ENCODE peak calls at places on chromosomes 4 and X, in four cellular contexts. One of them, this sample, is unnamed.

GRCh38 chrX:74461384-74461783 is 40.1 kb downstream of the SLC16A2 start:
- DNase-seq in GM12878: no peak
- DNase-seq in K562: no peak
- DNase-seq in HL-60: no peak
- DNase-seq in this sample: no peak

GRCh38 chr4:139514382-139515059 is 41.5 kb downstream of the SETD7 start:
- DNase-seq in K562: no peak
- DNase-seq in GM12878: no peak
- DNase-seq in HL-60: no peak
- DNase-seq in this sample: no peak

GRCh38 chrX:153336128-153336894 is 2.4 kb downstream of the ZNF275 start:
- DNase-seq in GM12878: no peak
- DNase-seq in K562: no peak
- DNase-seq in HL-60: no peak
- DNase-seq in this sample: no peak

GRCh38 chrX:103793541-103793932 is 16.9 kb downstream of the PLP1 start:
- DNase-seq in GM12878: no peak
- DNase-seq in K562: no peak
- DNase-seq in HL-60: no peak
- DNase-seq in this sample: no peak

GRCh38 chrX:72492499-72492898 is 80.1 kb downstream of the HDAC8 start:
- DNase-seq in GM12878: no peak
- DNase-seq in HL-60: no peak
- DNase-seq in K562: no peak
- DNase-seq in this sample: no peak

GRCh38 chr4:147793973-147794690 is 62.2 kb downstream of the ARHGAP10 start:
- DNase-seq in HL-60: no peak
- DNase-seq in GM12878: no peak
- DNase-seq in K562: no peak
- DNase-seq in this sample: no peak

GRCh38 chr4:37453004-37453360 is 208.4 kb downstream of the NWD2 start:
- DNase-seq in GM12878: peak; percentile 23
- DNase-seq in K562: peak; percentile 47
- DNase-seq in HL-60: peak; percentile 70
- DNase-seq in this sample: peak; percentile 45

GRCh38 chr4:165765053-165765452 is 108.0 kb upstream of the TLL1 start:
- DNase-seq in K562: no peak
- DNase-seq in GM12878: no peak
- DNase-seq in HL-60: no peak
- DNase-seq in this sample: no peak

GRCh38 chr4:76213415-76214268 is at the start of gene SCARB2:
- DNase-seq in HL-60: peak; percentile 75
- DNase-seq in K562: peak; percentile 87
- DNase-seq in GM12878: no peak
- DNase-seq in this sample: peak; percentile 64

GRCh38 chr4:3192188-3192587 is 56.8 kb upstream of the MSANTD1 start:
- DNase-seq in K562: no peak
- DNase-seq in HL-60: no peak
- DNase-seq in GM12878: no peak
- DNase-seq in this sample: no peak

GRCh38 chr4:144343143-144343755 is 202.7 kb upstream of the GYPA start:
- DNase-seq in K562: no peak
- DNase-seq in HL-60: no peak
- DNase-seq in GM12878: no peak
- DNase-seq in this sample: no peak

GRCh38 chrX:136080766-136081165 is 66.6 kb upstream of the FHL1 start:
- DNase-seq in HL-60: no peak
- DNase-seq in K562: no peak
- DNase-seq in GM12878: no peak
- DNase-seq in this sample: no peak

GRCh38 chr4:15066140-15066539 is 63.9 kb downstream of the CPEB2 start:
- DNase-seq in GM12878: no peak
- DNase-seq in HL-60: no peak
- DNase-seq in K562: no peak
- DNase-seq in this sample: no peak

GRCh38 chrX:11085305-11085704 is 25.8 kb upstream of the HCCS start:
- DNase-seq in HL-60: no peak
- DNase-seq in K562: no peak
- DNase-seq in GM12878: no peak
- DNase-seq in this sample: no peak

GRCh38 chr4:152451496-152451895 is 84.4 kb downstream of the FBXW7 start:
- DNase-seq in GM12878: no peak
- DNase-seq in HL-60: no peak
- DNase-seq in K562: no peak
- DNase-seq in this sample: no peak

GRCh38 chr4:37279894-37280592 is 35.5 kb downstream of the NWD2 start:
- DNase-seq in K562: no peak
- DNase-seq in GM12878: no peak
- DNase-seq in HL-60: no peak
- DNase-seq in this sample: no peak

GRCh38 chr4:43253511-43253910 is 361.0 kb downstream of the GRXCR1 start:
- DNase-seq in GM12878: no peak
- DNase-seq in HL-60: no peak
- DNase-seq in K562: no peak
- DNase-seq in this sample: no peak

GRCh38 chrX:17736856-17737706 is at the start of gene SCML1:
- DNase-seq in HL-60: peak; percentile 80
- DNase-seq in K562: peak; percentile 51
- DNase-seq in GM12878: peak; percentile 71
- DNase-seq in this sample: no peak

GRCh38 chrX:150693782-150694574 is 782 bp downstream of the MTMR1 start:
- DNase-seq in GM12878: no peak
- DNase-seq in K562: peak; percentile 86
- DNase-seq in HL-60: peak; percentile 47
- DNase-seq in this sample: peak; percentile 75

GRCh38 chrX:31851761-31852160 is 779.9 kb upstream of the FTHL17 start:
- DNase-seq in GM12878: no peak
- DNase-seq in HL-60: no peak
- DNase-seq in K562: no peak
- DNase-seq in this sample: no peak

GRCh38 chr4:151276787-151277557 is at the start of gene PRSS48:
- DNase-seq in K562: peak; percentile 62
- DNase-seq in HL-60: peak; percentile 51
- DNase-seq in GM12878: no peak
- DNase-seq in this sample: peak; percentile 39

GRCh38 chr4:23717528-23718248 is 172.2 kb downstream of the PPARGC1A start:
- DNase-seq in K562: peak; percentile 72
- DNase-seq in GM12878: no peak
- DNase-seq in HL-60: peak; percentile 9
- DNase-seq in this sample: peak; percentile 29

GRCh38 chrX:47230136-47230868 is 2.5 kb upstream of the USP11 start:
- DNase-seq in K562: no peak
- DNase-seq in GM12878: no peak
- DNase-seq in HL-60: no peak
- DNase-seq in this sample: no peak

GRCh38 chrX:47227334-47227583 is 5.5 kb upstream of the USP11 start:
- DNase-seq in HL-60: no peak
- DNase-seq in GM12878: no peak
- DNase-seq in K562: no peak
- DNase-seq in this sample: no peak

GRCh38 chrX:47226531-47227333 is 6.1 kb upstream of the USP11 start:
- DNase-seq in HL-60: no peak
- DNase-seq in K562: no peak
- DNase-seq in GM12878: no peak
- DNase-seq in this sample: no peak

GRCh38 chrX:47229427-47229826 is 3.4 kb upstream of the USP11 start:
- DNase-seq in GM12878: no peak
- DNase-seq in HL-60: no peak
- DNase-seq in K562: no peak
- DNase-seq in this sample: no peak

DNA sequence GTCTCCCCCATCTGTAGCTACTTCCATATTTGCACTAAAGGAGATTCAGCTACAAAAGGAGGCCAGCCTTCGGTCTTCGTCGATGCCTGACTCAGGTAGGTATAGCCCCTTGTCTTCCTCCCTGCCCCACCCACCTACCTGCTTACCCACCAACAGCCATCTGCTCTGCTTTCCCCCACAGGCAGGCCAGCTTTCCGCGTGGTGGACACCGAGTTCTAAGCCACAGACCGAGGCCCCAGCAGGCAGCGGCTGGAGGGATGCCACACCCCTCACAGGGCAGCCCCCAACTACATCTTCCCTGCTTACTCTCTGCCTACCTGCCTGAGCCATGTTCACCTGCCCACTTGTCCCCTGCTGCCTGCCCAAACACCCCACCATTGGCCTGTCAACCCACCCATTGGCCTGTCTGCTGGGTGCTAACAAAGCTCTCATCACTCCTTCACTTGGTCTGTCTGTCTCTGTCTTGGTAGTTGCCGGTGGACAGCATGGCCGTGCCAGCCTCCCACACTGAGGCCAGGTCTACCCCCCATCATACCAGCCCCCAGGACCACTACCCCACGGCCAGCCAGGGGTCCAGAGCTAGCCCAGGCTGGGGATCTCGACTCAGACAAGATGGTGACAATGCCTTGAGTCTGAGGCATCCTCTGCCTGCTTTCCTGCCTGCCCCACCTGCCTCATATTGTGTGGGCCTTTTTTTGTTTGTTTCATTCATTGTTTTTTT is 4.1 kb upstream of the USP11 start:
- DNase-seq in HL-60: no peak
- DNase-seq in GM12878: no peak
- DNase-seq in K562: no peak
- DNase-seq in this sample: no peak
- TF ChIP-seq SPI1 in HL-60: no peak
- TF ChIP-seq SPI1 in GM12878: no peak
- TF ChIP-seq SPI1 in K562: no peak
- TF ChIP-seq SPI1 in this sample: no peak

GRCh38 chr4:146643812-146644401 is 5.2 kb downstream of the POU4F2 start:
- DNase-seq in HL-60: no peak
- DNase-seq in K562: peak; percentile 39
- DNase-seq in GM12878: no peak
- DNase-seq in this sample: no peak
- TF ChIP-seq SPI1 in HL-60: no peak
- TF ChIP-seq SPI1 in K562: no peak
- TF ChIP-seq SPI1 in GM12878: no peak
- TF ChIP-seq SPI1 in this sample: no peak

DNA sequence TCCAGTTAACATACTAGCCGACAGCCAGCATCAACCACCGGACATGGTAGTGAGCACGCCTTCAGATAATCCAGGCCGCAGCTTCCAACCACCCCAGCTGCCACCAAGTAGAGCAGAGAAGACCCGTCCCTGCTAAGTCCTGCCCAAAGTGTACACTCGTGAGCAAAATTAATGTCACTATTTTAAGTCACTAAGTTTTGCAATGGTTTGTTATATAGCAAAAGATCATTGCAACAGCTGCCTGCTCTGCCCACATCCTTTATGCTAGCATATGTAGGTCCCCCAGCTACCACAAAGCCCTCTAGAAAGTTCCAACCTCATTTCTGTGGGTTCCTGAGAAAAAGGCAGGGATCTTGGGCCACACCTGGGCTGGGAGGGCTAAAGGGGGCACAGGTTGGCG is 347.0 kb downstream of the BCOR start:
- DNase-seq in GM12878: no peak
- DNase-seq in HL-60: peak; percentile 73
- DNase-seq in K562: no peak
- DNase-seq in this sample: no peak
- TF ChIP-seq SPI1 in GM12878: no peak
- TF ChIP-seq SPI1 in HL-60: no peak
- TF ChIP-seq SPI1 in K562: no peak
- TF ChIP-seq SPI1 in this sample: no peak

GRCh38 chr4:78056265-78057129 is 626 bp upstream of the FRAS1 start:
- DNase-seq in GM12878: no peak
- DNase-seq in K562: peak; percentile 10
- DNase-seq in HL-60: no peak
- DNase-seq in this sample: peak; percentile 34
- TF ChIP-seq SPI1 in GM12878: peak; percentile 37
- TF ChIP-seq SPI1 in K562: no peak
- TF ChIP-seq SPI1 in HL-60: no peak
- TF ChIP-seq SPI1 in this sample: peak; percentile 27

GRCh38 chr4:110550260-110550659 is 72.6 kb downstream of the PITX2 start:
- DNase-seq in GM12878: no peak
- DNase-seq in HL-60: no peak
- DNase-seq in K562: no peak
- DNase-seq in this sample: no peak
- TF ChIP-seq SPI1 in GM12878: no peak
- TF ChIP-seq SPI1 in HL-60: no peak
- TF ChIP-seq SPI1 in K562: no peak
- TF ChIP-seq SPI1 in this sample: no peak

This sample was measured in GM12891.